ENCODE peak calls at places on chromosomes 12 and 14, in five cellular contexts. C is HEK293T, O is D721Med, E is GM13976, P is stomach. K is an unnamed sample.

GRCh38 chr14:74190910-74191575 is 48.2 kb upstream of the VSX2 start:
- DNase-seq in O (no peak), C (no peak), P (no peak), E (no peak), K (no peak)

GRCh38 chr14:54669759-54670630 is 103.1 kb downstream of the SAMD4A start:
- DNase-seq in C (no peak), O (no peak), E (no peak), P (no peak), K (no peak)

GRCh38 chr12:96237465-96238077 is 43.4 kb downstream of the ELK3 start:
- DNase-seq in E (no peak), C (no peak), O (no peak), P (peak), K (no peak)

GRCh38 chr12:13209279-13210021 is 12.9 kb downstream of the EMP1 start:
- DNase-seq in E (no peak), P (no peak), O (no peak), C (no peak), K (no peak)

GRCh38 chr14:33273978-33274377 is 335.3 kb downstream of the NPAS3 start:
- DNase-seq in P (no peak), O (no peak), E (no peak), C (no peak), K (no peak)

GRCh38 chr14:98907271-98907670 is 364.7 kb downstream of the BCL11B start:
- DNase-seq in O (no peak), C (no peak), E (no peak), P (no peak), K (no peak)

GRCh38 chr14:90558041-90558982 is 161.5 kb downstream of the CALM1 start:
- DNase-seq in O (no peak), P (peak), C (no peak), E (no peak), K (no peak)

GRCh38 chr14:39342768-39343167 is 89.5 kb downstream of the FBXO33 start:
- DNase-seq in O (no peak), C (no peak), E (no peak), P (no peak), K (no peak)

GRCh38 chr14:100375273-100375962 is 52.3 kb downstream of the SLC25A47 start:
- DNase-seq in O (no peak), P (peak), C (no peak), E (peak), K (peak)

GRCh38 chr14:61034416-61035100 is 53.5 kb downstream of the SLC38A6 start:
- DNase-seq in E (no peak), P (no peak), O (no peak), C (no peak), K (no peak)

GRCh38 chr12:69824956-69825355 is at the start of gene MYRFL:
- DNase-seq in O (no peak), P (no peak), E (no peak), C (no peak), K (no peak)

GRCh38 chr14:105496831-105497591 is 6.0 kb downstream of the TEDC1 start:
- DNase-seq in E (no peak), O (no peak), P (no peak), C (no peak), K (no peak)

GRCh38 chr14:77502109-77502782 is 3.6 kb upstream of the ISM2 start:
- DNase-seq in P (no peak), E (no peak), C (no peak), O (no peak), K (no peak)

GRCh38 chr12:108816652-108817335 is 40.6 kb downstream of the SSH1 start:
- DNase-seq in C (no peak), E (no peak), O (no peak), P (no peak), K (no peak)

GRCh38 chr12:104534162-104534856 is 77.6 kb downstream of the CHST11 start:
- DNase-seq in O (no peak), P (no peak), C (no peak), E (no peak), K (peak)

GRCh38 chr12:116213014-116213413 is 64.5 kb downstream of the MED13L start:
- DNase-seq in C (no peak), P (no peak), O (no peak), E (no peak), K (no peak)